ENCODE peak calls at places on chromosomes 11 and 22, in eight cellular contexts. E, R, A, H, I, W, K and Q are unnamed samples. For H3K4me1, the result is how much of the 10 kb centered on the place peaks cover.

GRCh38 chr11:15289718-15290117 is 175.0 kb downstream of the INSC start:
- DNase-seq in A (no peak), K (no peak), R (no peak), W (no peak), H (no peak), E (no peak), I (no peak), Q (no peak)

GRCh38 chr11:33638608-33639007 is 62.0 kb downstream of the C11orf91 start:
- DNase-seq in I (no peak), W (no peak), A (no peak), K (no peak), E (no peak), H (no peak), R (no peak), Q (no peak)

GRCh38 chr11:126823271-126823670 is 177.3 kb downstream of the KIRREL3 start:
- DNase-seq in H (no peak), I (no peak), K (no peak), R (no peak), W (no peak), A (no peak), E (no peak), Q (no peak)

GRCh38 chr22:20408891-20409290 is 14.9 kb downstream of the ZNF74 start:
- DNase-seq in I (no peak), R (no peak), H (peak), W (no peak), A (no peak), K (peak), E (no peak), Q (no peak)

GRCh38 chr11:1025410-1026162 is 10.9 kb downstream of the MUC6 start:
- DNase-seq in W (no peak), E (no peak), I (no peak), K (no peak), R (no peak), H (no peak), A (no peak), Q (no peak)

GRCh38 chr22:49322861-49323622 is 504.6 kb downstream of the BRD1 start:
- DNase-seq in I (no peak), K (no peak), A (peak), H (peak), E (no peak), R (no peak), W (no peak), Q (no peak)

GRCh38 chr11:34126959-34127848 is 21.8 kb downstream of the NAT10 start:
- DNase-seq in E (no peak), W (no peak), K (no peak), A (no peak), R (no peak), H (no peak), I (peak), Q (no peak)

GRCh38 chr22:19886605-19887250 is 32.1 kb upstream of the GNB1L start:
- DNase-seq in R (no peak), A (peak), E (peak), W (no peak), I (peak), K (peak), H (no peak), Q (no peak)

GRCh38 chr22:45579306-45579705 is 76.6 kb downstream of the FBLN1 start:
- DNase-seq in K (no peak), H (peak), A (no peak), W (no peak), R (no peak), E (no peak), I (no peak), Q (no peak)

GRCh38 chr11:34509336-34509902 is 4.2 kb downstream of the ELF5 start:
- DNase-seq in A (no peak), I (no peak), R (no peak), E (no peak), K (no peak), W (no peak), H (no peak), Q (no peak)

GRCh38 chr22:29830585-29830984 is 7.5 kb downstream of the ASCC2 start:
- DNase-seq in R (no peak), E (no peak), I (no peak), K (no peak), W (no peak), A (peak), H (no peak), Q (peak)

GRCh38 chr11:131206671-131207070 is 163.7 kb upstream of the NTM start:
- DNase-seq in K (no peak), A (no peak), H (no peak), R (no peak), W (no peak), I (no peak), E (peak), Q (no peak)

GRCh38 chr11:2590951-2591754 is 108.6 kb downstream of the KCNQ1OT1 start:
- DNase-seq in H (no peak), I (no peak), K (peak), E (no peak), R (no peak), A (peak), W (no peak), Q (peak)

GRCh38 chr11:106424111-106424510 is 346.6 kb downstream of the AASDHPPT start:
- DNase-seq in A (no peak), I (peak), R (no peak), E (peak), K (no peak), W (no peak), H (no peak), Q (no peak)

GRCh38 chr11:41320233-41320993 is 139.0 kb downstream of the LRRC4C start:
- DNase-seq in K (no peak), W (no peak), R (no peak), E (no peak), H (no peak), I (no peak), A (no peak), Q (no peak)

GRCh38 chr22:46159777-46160176 is 9.5 kb downstream of the PPARA start:
- DNase-seq in K (no peak), A (no peak), I (peak), W (no peak), R (no peak), H (no peak), E (no peak), Q (no peak)

GRCh38 chr11:96051820-96052219 is 127.9 kb upstream of the MTMR2 start:
- DNase-seq in W (no peak), H (no peak), R (no peak), A (no peak), E (no peak), K (no peak), I (peak), Q (no peak)

GRCh38 chr11:116256155-116256554 is 516.6 kb downstream of the BUD13 start:
- DNase-seq in K (no peak), R (no peak), E (no peak), I (no peak), H (no peak), A (no peak), W (no peak), Q (no peak)

GRCh38 chr11:46290598-46291309 is 13.3 kb downstream of the CREB3L1 start:
- DNase-seq in E (peak), W (no peak), H (peak), I (no peak), R (peak), A (peak), K (peak), Q (peak)
- H3K4me1 ChIP-seq in E (under half), W (under half), H (under half), I (under half), R (under half), A (under half), K (under half), Q (under half)

GRCh38 chr11:64384039-64384737 is 25.2 kb downstream of the RPS6KA4 start:
- DNase-seq in A (no peak), H (no peak), W (no peak), E (peak), K (no peak), R (no peak), I (no peak), Q (no peak)
- H3K4me1 ChIP-seq in A (under half), H (under half), W (under half), E (under half), K (under half), R (under half), I (under half), Q (under half)

DNA sequence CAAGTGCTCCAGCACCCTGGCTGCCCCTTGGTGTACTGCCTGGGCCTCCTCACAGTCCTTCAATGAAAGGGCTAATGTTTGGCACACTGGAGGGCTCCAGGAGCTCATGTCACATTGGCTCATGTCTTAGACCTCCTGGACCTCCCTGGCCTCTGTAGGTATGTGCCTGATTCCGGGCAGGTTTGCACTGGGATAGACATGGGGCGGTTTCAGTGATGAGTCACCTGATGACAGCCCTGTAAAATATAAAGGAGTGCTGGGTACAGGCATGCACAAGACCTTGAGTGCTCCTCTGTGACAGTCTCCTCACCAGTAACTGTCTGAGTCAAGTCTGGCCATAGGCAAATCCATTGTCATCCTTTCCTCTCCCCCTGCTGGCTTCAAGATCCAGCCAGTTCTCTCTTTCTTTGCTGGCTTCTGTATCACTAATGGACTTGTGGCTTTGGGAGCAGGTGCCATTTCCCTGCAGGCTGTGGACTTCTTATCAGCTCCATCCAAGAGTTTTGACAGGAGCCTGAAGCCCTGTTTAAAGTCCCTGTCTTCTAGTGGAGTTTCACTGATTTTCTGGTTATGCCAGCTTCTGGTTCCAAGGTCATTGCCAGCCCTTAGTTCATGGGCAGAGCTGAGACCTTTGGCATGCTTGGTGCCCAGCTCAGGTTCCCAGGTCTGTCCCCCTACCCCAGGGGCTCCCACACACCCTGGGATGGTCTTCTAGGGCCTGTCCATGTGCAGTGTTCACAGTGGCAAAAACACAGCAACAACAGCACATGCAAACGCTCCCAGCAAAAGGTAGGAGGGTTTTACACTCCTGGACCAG is 22.7 kb upstream of the P2RY2 start:
- DNase-seq in A (no peak), I (peak), E (no peak), K (no peak), W (no peak), H (peak), R (no peak), Q (no peak)
- H3K4me1 ChIP-seq in A (under half), I (half or more), E (under half), K (under half), W (under half), H (under half), R (under half), Q (under half)

DNA sequence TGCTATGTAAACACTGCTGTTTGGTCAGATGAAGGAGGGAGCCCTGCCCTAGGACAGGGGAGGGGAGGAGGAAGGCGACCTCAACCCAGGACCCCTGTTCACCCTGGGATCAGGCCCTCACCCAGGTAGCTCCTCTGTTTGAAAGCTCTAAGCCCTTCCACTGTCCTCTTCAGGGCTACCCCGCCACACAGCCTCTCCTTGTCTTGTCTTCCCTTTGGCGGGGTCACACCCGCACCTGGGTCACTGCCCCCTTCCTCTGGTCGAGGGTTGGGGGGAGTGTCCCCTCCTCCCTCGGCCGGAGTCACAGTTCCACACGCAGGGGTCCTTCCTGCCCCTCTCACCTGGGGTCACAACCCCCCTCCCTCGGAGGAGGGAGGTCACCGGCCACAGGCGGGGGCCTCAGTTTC is 463 bp upstream of the PTPMT1 start:
- DNase-seq in H (no peak), E (no peak), R (no peak), A (no peak), I (no peak), K (no peak), W (no peak), Q (no peak)
- H3K4me1 ChIP-seq in H (under half), E (under half), R (under half), A (under half), I (under half), K (under half), W (under half), Q (under half)